ENCODE peak calls at places on chromosomes 1 and 21, in six cellular contexts. F is C1 segment of cervical spinal cord, E is AG04450, G is IMR-90, S is cerebellar cortex, Q is M059J. R is an unnamed sample.

GRCh38 chr1:58659516-58659915 is 40.3 kb downstream of the MYSM1 start:
- DNase-seq in F (no peak), E (no peak), G (no peak), S (no peak), Q (no peak), R (no peak)

GRCh38 chr1:30719406-30720270 is 3.7 kb downstream of the MATN1 start:
- DNase-seq in F (no peak), E (no peak), G (peak; percentile 50), S (peak; percentile 16), Q (peak; percentile 69), R (no peak)

GRCh38 chr1:198128528-198128927 is 28.3 kb upstream of the NEK7 start:
- DNase-seq in F (no peak), E (no peak), G (peak; percentile 58), S (no peak), Q (no peak), R (no peak)

GRCh38 chr1:93723101-93723500 is 41.5 kb upstream of the BCAR3 start:
- DNase-seq in F (no peak), E (no peak), G (no peak), S (no peak), Q (peak; percentile 63), R (no peak)

GRCh38 chr1:59560807-59561450 is 253.8 kb upstream of the HOOK1 start:
- DNase-seq in F (no peak), E (no peak), G (no peak), S (no peak), Q (no peak), R (no peak)

GRCh38 chr1:117077267-117077666 is 17.1 kb downstream of the TTF2 start:
- DNase-seq in F (no peak), E (no peak), G (peak; percentile 96), S (no peak), Q (peak; percentile 95), R (no peak)

GRCh38 chr21:28608646-28609045 is 384.0 kb downstream of the LTN1 start:
- DNase-seq in F (no peak), E (no peak), G (no peak), S (no peak), Q (peak; percentile 52), R (no peak)

GRCh38 chr1:237737448-237737847 is 153.3 kb downstream of the ZP4 start:
- DNase-seq in F (no peak), E (no peak), G (no peak), S (no peak), Q (no peak), R (no peak)

GRCh38 chr1:22709891-22710687 is 550 bp upstream of the EPHB2 start:
- DNase-seq in F (peak; percentile 67), E (no peak), G (peak; percentile 64), S (peak; percentile 42), Q (peak; percentile 57), R (peak; percentile 69)

GRCh38 chr1:28518745-28519341 is 13.0 kb downstream of the RCC1 start:
- DNase-seq in F (no peak), E (no peak), G (no peak), S (no peak), Q (peak; percentile 34), R (no peak)

GRCh38 chr1:111656093-111657017 is 36.8 kb downstream of the RAP1A start:
- DNase-seq in F (no peak), E (peak; percentile 15), G (peak; percentile 66), S (peak; percentile 48), Q (peak; percentile 66), R (no peak)

GRCh38 chr1:192763243-192763642 is 45.6 kb upstream of the RGS2 start:
- DNase-seq in F (no peak), E (no peak), G (peak; percentile 58), S (no peak), Q (peak; percentile 33), R (no peak)

GRCh38 chr1:79188371-79188770 is 181.8 kb upstream of the ADGRL4 start:
- DNase-seq in F (no peak), E (no peak), G (peak; percentile 65), S (no peak), Q (peak; percentile 51), R (no peak)

GRCh38 chr1:52423771-52424170 is 19.4 kb downstream of the PRPF38A start:
- DNase-seq in F (no peak), E (no peak), G (no peak), S (no peak), Q (no peak), R (no peak)

GRCh38 chr21:33110340-33110715 is 40.4 kb downstream of the OLIG1 start:
- DNase-seq in F (no peak), E (no peak), G (no peak), S (no peak), Q (no peak), R (no peak)

GRCh38 chr21:27759091-27759659 is 792.3 kb upstream of the ADAMTS5 start:
- DNase-seq in F (no peak), E (no peak), G (no peak), S (peak; percentile 7), Q (peak; percentile 25), R (peak; percentile 8)

GRCh38 chr1:109639841-109640184 is 16.1 kb upstream of the GSTM4 start:
- DNase-seq in F (no peak), E (no peak), G (no peak), S (no peak), Q (no peak), R (no peak)

GRCh38 chr1:46401964-46402626 is 8.0 kb downstream of the FAAH start:
- DNase-seq in F (peak; percentile 74), E (peak; percentile 86), G (peak; percentile 95), S (peak; percentile 97), Q (peak; percentile 76), R (peak; percentile 84)

GRCh38 chr1:84971957-84972356 is 25.0 kb downstream of the MCOLN2 start:
- DNase-seq in F (no peak), E (no peak), G (no peak), S (no peak), Q (no peak), R (no peak)

GRCh38 chr1:195733408-195733807 is 874.8 kb downstream of the KCNT2 start:
- DNase-seq in F (no peak), E (no peak), G (no peak), S (no peak), Q (peak; percentile 42), R (no peak)

GRCh38 chr1:172653015-172653709 is 5.7 kb upstream of the FASLG start:
- DNase-seq in F (no peak), E (no peak), G (peak; percentile 63), S (no peak), Q (peak; percentile 85), R (no peak)

GRCh38 chr1:167116174-167116573 is 22.3 kb downstream of the STYXL2 start:
- DNase-seq in F (no peak), E (no peak), G (no peak), S (no peak), Q (no peak), R (no peak)

GRCh38 chr1:235783148-235783776 is 83.4 kb downstream of the LYST start:
- DNase-seq in F (no peak), E (peak; percentile 15), G (peak; percentile 73), S (peak; percentile 53), Q (peak; percentile 51), R (no peak)

R was measured in occipital lobe.